ENCODE peak calls at places on chromosomes 12 and 14, in nine cellular contexts. One of them, this sample, is unnamed.

GRCh38 chr12:46369474-46370379 is 2.8 kb downstream of the SLC38A2 start:
- DNase-seq in heart left ventricle: no peak
- DNase-seq in astrocyte: no peak
- DNase-seq in pancreas: no peak
- DNase-seq in right lobe of liver: no peak
- DNase-seq in tibial artery: no peak
- DNase-seq in colonic mucosa: no peak
- DNase-seq in HCT116: no peak
- DNase-seq in lung: no peak
- DNase-seq in this sample: no peak

GRCh38 chr12:66232258-66232657 is 43.2 kb downstream of the IRAK3 start:
- DNase-seq in heart left ventricle: no peak
- DNase-seq in astrocyte: no peak
- DNase-seq in right lobe of liver: no peak
- DNase-seq in lung: no peak
- DNase-seq in colonic mucosa: no peak
- DNase-seq in pancreas: no peak
- DNase-seq in tibial artery: no peak
- DNase-seq in HCT116: no peak
- DNase-seq in this sample: no peak

GRCh38 chr12:62934799-62935674 is at the start of gene PPM1H:
- DNase-seq in HCT116: peak; percentile 68
- DNase-seq in astrocyte: peak; percentile 12
- DNase-seq in lung: peak; percentile 84
- DNase-seq in heart left ventricle: peak; percentile 79
- DNase-seq in colonic mucosa: peak; percentile 87
- DNase-seq in right lobe of liver: peak; percentile 95
- DNase-seq in pancreas: peak; percentile 97
- DNase-seq in tibial artery: peak; percentile 77
- DNase-seq in this sample: peak; percentile 65

GRCh38 chr12:50041962-50042361 is 15.4 kb upstream of the ASIC1 start:
- DNase-seq in lung: no peak
- DNase-seq in colonic mucosa: no peak
- DNase-seq in astrocyte: no peak
- DNase-seq in heart left ventricle: no peak
- DNase-seq in HCT116: no peak
- DNase-seq in pancreas: no peak
- DNase-seq in right lobe of liver: no peak
- DNase-seq in tibial artery: peak; percentile 16
- DNase-seq in this sample: no peak

GRCh38 chr12:79327465-79327864 is 363.3 kb downstream of the PAWR start:
- DNase-seq in HCT116: no peak
- DNase-seq in right lobe of liver: no peak
- DNase-seq in colonic mucosa: no peak
- DNase-seq in tibial artery: no peak
- DNase-seq in astrocyte: no peak
- DNase-seq in pancreas: no peak
- DNase-seq in heart left ventricle: no peak
- DNase-seq in lung: no peak
- DNase-seq in this sample: no peak

GRCh38 chr12:117685115-117685926 is 283.5 kb downstream of the KSR2 start:
- DNase-seq in HCT116: no peak
- DNase-seq in pancreas: peak; percentile 69
- DNase-seq in astrocyte: peak; percentile 85
- DNase-seq in heart left ventricle: no peak
- DNase-seq in colonic mucosa: peak; percentile 80
- DNase-seq in lung: no peak
- DNase-seq in right lobe of liver: no peak
- DNase-seq in tibial artery: peak; percentile 83
- DNase-seq in this sample: no peak

GRCh38 chr12:1502441-1502785 is 92.0 kb downstream of the FBXL14 start:
- DNase-seq in right lobe of liver: no peak
- DNase-seq in heart left ventricle: no peak
- DNase-seq in colonic mucosa: no peak
- DNase-seq in HCT116: no peak
- DNase-seq in astrocyte: peak; percentile 12
- DNase-seq in lung: no peak
- DNase-seq in pancreas: no peak
- DNase-seq in tibial artery: no peak
- DNase-seq in this sample: no peak

GRCh38 chr12:12007713-12008231 is 63.0 kb upstream of the BCL2L14 start:
- DNase-seq in astrocyte: no peak
- DNase-seq in tibial artery: no peak
- DNase-seq in HCT116: no peak
- DNase-seq in lung: no peak
- DNase-seq in colonic mucosa: no peak
- DNase-seq in right lobe of liver: no peak
- DNase-seq in heart left ventricle: no peak
- DNase-seq in pancreas: no peak
- DNase-seq in this sample: no peak

GRCh38 chr12:19998968-19999792 is 369.2 kb upstream of the PDE3A start:
- DNase-seq in astrocyte: no peak
- DNase-seq in pancreas: no peak
- DNase-seq in heart left ventricle: no peak
- DNase-seq in right lobe of liver: no peak
- DNase-seq in tibial artery: no peak
- DNase-seq in colonic mucosa: no peak
- DNase-seq in HCT116: no peak
- DNase-seq in lung: no peak
- DNase-seq in this sample: no peak

GRCh38 chr14:23114669-23115491 is 4.2 kb downstream of the CEBPE start:
- DNase-seq in HCT116: peak; percentile 42
- DNase-seq in astrocyte: peak; percentile 98
- DNase-seq in lung: peak; percentile 67
- DNase-seq in tibial artery: peak; percentile 64
- DNase-seq in heart left ventricle: no peak
- DNase-seq in pancreas: no peak
- DNase-seq in right lobe of liver: no peak
- DNase-seq in colonic mucosa: no peak
- DNase-seq in this sample: peak; percentile 72

GRCh38 chr12:107134558-107134957 is 41.2 kb upstream of the CRY1 start:
- DNase-seq in heart left ventricle: no peak
- DNase-seq in lung: no peak
- DNase-seq in colonic mucosa: no peak
- DNase-seq in astrocyte: no peak
- DNase-seq in right lobe of liver: no peak
- DNase-seq in HCT116: peak; percentile 75
- DNase-seq in pancreas: no peak
- DNase-seq in tibial artery: no peak
- DNase-seq in this sample: no peak
- TF ChIP-seq CTCF in heart left ventricle: no peak
- TF ChIP-seq CTCF in lung: no peak
- TF ChIP-seq CTCF in colonic mucosa: no peak
- TF ChIP-seq CTCF in astrocyte: no peak
- TF ChIP-seq CTCF in right lobe of liver: no peak
- TF ChIP-seq CTCF in HCT116: peak; percentile 77
- TF ChIP-seq CTCF in pancreas: no peak
- TF ChIP-seq CTCF in tibial artery: no peak
- TF ChIP-seq CTCF in this sample: no peak

GRCh38 chr14:75989134-75989533 is 3.6 kb downstream of the IFT43 start:
- DNase-seq in heart left ventricle: peak; percentile 50
- DNase-seq in HCT116: no peak
- DNase-seq in colonic mucosa: no peak
- DNase-seq in tibial artery: peak; percentile 75
- DNase-seq in lung: no peak
- DNase-seq in astrocyte: peak; percentile 80
- DNase-seq in pancreas: no peak
- DNase-seq in right lobe of liver: no peak
- DNase-seq in this sample: peak; percentile 85
- H3K27ac ChIP-seq in heart left ventricle: peak overlapping the region; percentile 74
- H3K27ac ChIP-seq in HCT116: no peak overlapping the region
- H3K27ac ChIP-seq in colonic mucosa: peak overlapping the region; percentile 24
- H3K27ac ChIP-seq in tibial artery: peak overlapping the region; percentile 34
- H3K27ac ChIP-seq in lung: no peak overlapping the region
- H3K27ac ChIP-seq in astrocyte: peak overlapping the region; percentile 40
- H3K27ac ChIP-seq in pancreas: no peak overlapping the region
- H3K27ac ChIP-seq in right lobe of liver: peak overlapping the region; percentile 84
- H3K27ac ChIP-seq in this sample: peak overlapping the region; percentile 64

GRCh38 chr14:96216627-96217026 is 12.0 kb downstream of the BDKRB2 start:
- DNase-seq in HCT116: no peak
- DNase-seq in astrocyte: no peak
- DNase-seq in tibial artery: no peak
- DNase-seq in heart left ventricle: no peak
- DNase-seq in colonic mucosa: no peak
- DNase-seq in lung: no peak
- DNase-seq in right lobe of liver: no peak
- DNase-seq in pancreas: no peak
- DNase-seq in this sample: no peak

GRCh38 chr14:96212140-96212539 is 7.5 kb downstream of the BDKRB2 start:
- DNase-seq in pancreas: no peak
- DNase-seq in tibial artery: no peak
- DNase-seq in HCT116: no peak
- DNase-seq in colonic mucosa: no peak
- DNase-seq in right lobe of liver: no peak
- DNase-seq in lung: no peak
- DNase-seq in astrocyte: no peak
- DNase-seq in heart left ventricle: no peak
- DNase-seq in this sample: no peak

GRCh38 chr14:96215845-96216244 is 11.2 kb downstream of the BDKRB2 start:
- DNase-seq in right lobe of liver: no peak
- DNase-seq in colonic mucosa: no peak
- DNase-seq in lung: no peak
- DNase-seq in astrocyte: no peak
- DNase-seq in heart left ventricle: no peak
- DNase-seq in HCT116: no peak
- DNase-seq in tibial artery: no peak
- DNase-seq in pancreas: no peak
- DNase-seq in this sample: no peak

GRCh38 chr14:96212896-96213295 is 8.3 kb downstream of the BDKRB2 start:
- DNase-seq in astrocyte: no peak
- DNase-seq in tibial artery: no peak
- DNase-seq in HCT116: no peak
- DNase-seq in pancreas: no peak
- DNase-seq in lung: no peak
- DNase-seq in right lobe of liver: peak; percentile 49
- DNase-seq in colonic mucosa: no peak
- DNase-seq in heart left ventricle: no peak
- DNase-seq in this sample: no peak

GRCh38 chr14:96213871-96214465 is 9.3 kb downstream of the BDKRB2 start:
- DNase-seq in lung: no peak
- DNase-seq in astrocyte: no peak
- DNase-seq in pancreas: no peak
- DNase-seq in HCT116: no peak
- DNase-seq in right lobe of liver: no peak
- DNase-seq in tibial artery: no peak
- DNase-seq in colonic mucosa: no peak
- DNase-seq in heart left ventricle: no peak
- DNase-seq in this sample: no peak
- H3K4me1 ChIP-seq in lung: no peaks in the 10 kb centered on the region
- H3K4me1 ChIP-seq in astrocyte: no peaks in the 10 kb centered on the region
- H3K4me1 ChIP-seq in pancreas: no peaks in the 10 kb centered on the region
- H3K4me1 ChIP-seq in HCT116: no peaks in the 10 kb centered on the region
- H3K4me1 ChIP-seq in right lobe of liver: peaks cover 6% of the 10 kb centered on the region
- H3K4me1 ChIP-seq in tibial artery: no peaks in the 10 kb centered on the region
- H3K4me1 ChIP-seq in colonic mucosa: no peaks in the 10 kb centered on the region
- H3K4me1 ChIP-seq in heart left ventricle: no peaks in the 10 kb centered on the region
- H3K4me1 ChIP-seq in this sample: no peaks in the 10 kb centered on the region

GRCh38 chr12:67284561-67284960 is 15.4 kb downstream of the CAND1 start:
- DNase-seq in tibial artery: no peak
- DNase-seq in colonic mucosa: no peak
- DNase-seq in right lobe of liver: no peak
- DNase-seq in HCT116: no peak
- DNase-seq in pancreas: no peak
- DNase-seq in heart left ventricle: no peak
- DNase-seq in astrocyte: no peak
- DNase-seq in lung: no peak
- DNase-seq in this sample: no peak
- TF ChIP-seq CTCF in tibial artery: no peak
- TF ChIP-seq CTCF in colonic mucosa: no peak
- TF ChIP-seq CTCF in right lobe of liver: no peak
- TF ChIP-seq CTCF in HCT116: no peak
- TF ChIP-seq CTCF in pancreas: no peak
- TF ChIP-seq CTCF in heart left ventricle: no peak
- TF ChIP-seq CTCF in astrocyte: no peak
- TF ChIP-seq CTCF in lung: no peak
- TF ChIP-seq CTCF in this sample: no peak